ENCODE peak calls at places on chromosomes 5 and 9, in four cellular contexts. One of them, this sample, is unnamed.

GRCh38 chr5:168685566-168685965 is 106.4 kb upstream of the PANK3 start:
- DNase-seq in fibroblast of mammary gland: no peak
- DNase-seq in fibroblast of pulmonary artery: no peak
- DNase-seq in type B pancreatic cell: no peak
- DNase-seq in this sample: no peak

GRCh38 chr5:130333089-130333488 is 428.8 kb downstream of the CHSY3 start:
- DNase-seq in fibroblast of mammary gland: peak
- DNase-seq in type B pancreatic cell: no peak
- DNase-seq in fibroblast of pulmonary artery: peak
- DNase-seq in this sample: no peak

GRCh38 chr9:23630488-23630887 is 195.6 kb downstream of the ELAVL2 start:
- DNase-seq in fibroblast of pulmonary artery: no peak
- DNase-seq in type B pancreatic cell: no peak
- DNase-seq in fibroblast of mammary gland: no peak
- DNase-seq in this sample: no peak

GRCh38 chr5:65926276-65926761 is at the start of gene ERBIN:
- DNase-seq in fibroblast of mammary gland: peak
- DNase-seq in fibroblast of pulmonary artery: peak
- DNase-seq in type B pancreatic cell: peak
- DNase-seq in this sample: peak

GRCh38 chr5:2136728-2137333 is 254.1 kb upstream of the IRX4 start:
- DNase-seq in type B pancreatic cell: no peak
- DNase-seq in fibroblast of mammary gland: peak
- DNase-seq in fibroblast of pulmonary artery: no peak
- DNase-seq in this sample: no peak

GRCh38 chr5:4083591-4084337 is 488.1 kb downstream of the IRX1 start:
- DNase-seq in type B pancreatic cell: no peak
- DNase-seq in fibroblast of mammary gland: peak
- DNase-seq in fibroblast of pulmonary artery: no peak
- DNase-seq in this sample: no peak

GRCh38 chr9:100098241-100098886 is 436 bp downstream of the ERP44 start:
- DNase-seq in fibroblast of mammary gland: peak
- DNase-seq in type B pancreatic cell: peak
- DNase-seq in fibroblast of pulmonary artery: peak
- DNase-seq in this sample: peak

GRCh38 chr5:176527246-176528222 is 9.7 kb downstream of the RNF44 start:
- DNase-seq in fibroblast of mammary gland: no peak
- DNase-seq in type B pancreatic cell: no peak
- DNase-seq in fibroblast of pulmonary artery: no peak
- DNase-seq in this sample: no peak

GRCh38 chr9:127139775-127140174 is 17.3 kb upstream of the ANGPTL2 start:
- DNase-seq in fibroblast of pulmonary artery: no peak
- DNase-seq in fibroblast of mammary gland: no peak
- DNase-seq in type B pancreatic cell: peak
- DNase-seq in this sample: no peak

GRCh38 chr9:109383356-109383755 is 62.5 kb upstream of the EPB41L4B start:
- DNase-seq in type B pancreatic cell: no peak
- DNase-seq in fibroblast of mammary gland: no peak
- DNase-seq in fibroblast of pulmonary artery: no peak
- DNase-seq in this sample: no peak

GRCh38 chr5:172637740-172638139 is 3.3 kb upstream of the NEURL1B start:
- DNase-seq in fibroblast of mammary gland: no peak
- DNase-seq in fibroblast of pulmonary artery: no peak
- DNase-seq in type B pancreatic cell: no peak
- DNase-seq in this sample: no peak

GRCh38 chr5:170546257-170546656 is 42.4 kb downstream of the KCNIP1 start:
- DNase-seq in fibroblast of mammary gland: no peak
- DNase-seq in type B pancreatic cell: no peak
- DNase-seq in fibroblast of pulmonary artery: no peak
- DNase-seq in this sample: no peak

GRCh38 chr5:59506285-59506877 is 387.1 kb downstream of the PDE4D start:
- DNase-seq in type B pancreatic cell: no peak
- DNase-seq in fibroblast of pulmonary artery: peak
- DNase-seq in fibroblast of mammary gland: peak
- DNase-seq in this sample: peak

GRCh38 chr5:35852084-35852734 is 4.5 kb upstream of the IL7R start:
- DNase-seq in type B pancreatic cell: no peak
- DNase-seq in fibroblast of mammary gland: peak
- DNase-seq in fibroblast of pulmonary artery: no peak
- DNase-seq in this sample: no peak

GRCh38 chr5:91027316-91027937 is 355.7 kb downstream of the ARRDC3 start:
- DNase-seq in type B pancreatic cell: no peak
- DNase-seq in fibroblast of mammary gland: no peak
- DNase-seq in fibroblast of pulmonary artery: no peak
- DNase-seq in this sample: no peak

GRCh38 chr5:40227927-40228326 is 451.8 kb upstream of the PTGER4 start:
- DNase-seq in fibroblast of mammary gland: no peak
- DNase-seq in fibroblast of pulmonary artery: no peak
- DNase-seq in type B pancreatic cell: no peak
- DNase-seq in this sample: no peak

GRCh38 chr5:15483348-15484090 is 16.5 kb upstream of the FBXL7 start:
- DNase-seq in fibroblast of pulmonary artery: peak
- DNase-seq in fibroblast of mammary gland: no peak
- DNase-seq in type B pancreatic cell: no peak
- DNase-seq in this sample: no peak

GRCh38 chr9:99451121-99451606 is 229.1 kb downstream of the SEC61B start:
- DNase-seq in fibroblast of mammary gland: no peak
- DNase-seq in fibroblast of pulmonary artery: no peak
- DNase-seq in type B pancreatic cell: no peak
- DNase-seq in this sample: no peak

GRCh38 chr5:138338411-138339085 is 482 bp downstream of the FAM53C start:
- DNase-seq in fibroblast of mammary gland: no peak
- DNase-seq in type B pancreatic cell: no peak
- DNase-seq in fibroblast of pulmonary artery: no peak
- DNase-seq in this sample: no peak

GRCh38 chr5:138985256-138985655 is 110.1 kb upstream of the LRRTM2 start:
- DNase-seq in fibroblast of pulmonary artery: no peak
- DNase-seq in fibroblast of mammary gland: no peak
- DNase-seq in type B pancreatic cell: peak
- DNase-seq in this sample: no peak

GRCh38 chr9:136744747-136745146 is 2.0 kb upstream of the LCN10 start:
- DNase-seq in fibroblast of mammary gland: no peak
- DNase-seq in type B pancreatic cell: no peak
- DNase-seq in fibroblast of pulmonary artery: no peak
- DNase-seq in this sample: no peak

GRCh38 chr9:17082343-17082742 is 52.5 kb upstream of the CNTLN start:
- DNase-seq in type B pancreatic cell: no peak
- DNase-seq in fibroblast of mammary gland: peak
- DNase-seq in fibroblast of pulmonary artery: peak
- DNase-seq in this sample: peak

GRCh38 chr9:7234144-7234543 is 476.4 kb downstream of the KDM4C start:
- DNase-seq in fibroblast of mammary gland: peak
- DNase-seq in type B pancreatic cell: no peak
- DNase-seq in fibroblast of pulmonary artery: peak
- DNase-seq in this sample: peak
- TF ChIP-seq CTCF in fibroblast of mammary gland: peak
- TF ChIP-seq CTCF in type B pancreatic cell: peak
- TF ChIP-seq CTCF in fibroblast of pulmonary artery: peak
- TF ChIP-seq CTCF in this sample: peak

DNA sequence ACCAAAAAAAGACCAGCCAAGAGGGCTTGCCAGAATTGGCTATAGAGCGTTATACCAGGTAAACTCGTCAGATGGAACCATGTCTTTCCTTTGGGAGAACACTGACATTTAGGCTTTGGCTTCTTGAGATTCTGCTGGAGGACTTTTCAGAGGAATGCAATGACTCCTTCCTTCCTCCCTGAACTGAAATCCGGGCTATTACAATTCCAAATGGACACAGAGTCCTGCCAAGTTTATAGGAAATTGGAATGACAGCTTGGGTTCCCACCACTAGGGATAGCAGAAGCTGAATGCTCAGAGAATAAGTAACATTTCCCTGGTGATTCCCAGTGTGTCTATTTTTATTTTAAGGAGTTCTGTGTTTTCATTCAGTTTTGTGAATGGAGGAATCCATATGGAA is 143.0 kb downstream of the FGF1 start:
- DNase-seq in fibroblast of mammary gland: peak
- DNase-seq in type B pancreatic cell: no peak
- DNase-seq in fibroblast of pulmonary artery: peak
- DNase-seq in this sample: peak
- TF ChIP-seq CTCF in fibroblast of mammary gland: peak
- TF ChIP-seq CTCF in type B pancreatic cell: peak
- TF ChIP-seq CTCF in fibroblast of pulmonary artery: peak
- TF ChIP-seq CTCF in this sample: peak

GRCh38 chr5:143110591-143110990 is 292.9 kb downstream of the NR3C1 start:
- DNase-seq in fibroblast of mammary gland: peak
- DNase-seq in fibroblast of pulmonary artery: no peak
- DNase-seq in type B pancreatic cell: no peak
- DNase-seq in this sample: peak

GRCh38 chr5:143114481-143114880 is 289.0 kb downstream of the NR3C1 start:
- DNase-seq in type B pancreatic cell: no peak
- DNase-seq in fibroblast of mammary gland: no peak
- DNase-seq in fibroblast of pulmonary artery: no peak
- DNase-seq in this sample: no peak

GRCh38 chr5:143115381-143115780 is 288.1 kb downstream of the NR3C1 start:
- DNase-seq in fibroblast of pulmonary artery: no peak
- DNase-seq in fibroblast of mammary gland: no peak
- DNase-seq in type B pancreatic cell: no peak
- DNase-seq in this sample: no peak

GRCh38 chr5:143111799-143112198 is 291.7 kb downstream of the NR3C1 start:
- DNase-seq in fibroblast of mammary gland: no peak
- DNase-seq in type B pancreatic cell: no peak
- DNase-seq in fibroblast of pulmonary artery: no peak
- DNase-seq in this sample: no peak

DNA sequence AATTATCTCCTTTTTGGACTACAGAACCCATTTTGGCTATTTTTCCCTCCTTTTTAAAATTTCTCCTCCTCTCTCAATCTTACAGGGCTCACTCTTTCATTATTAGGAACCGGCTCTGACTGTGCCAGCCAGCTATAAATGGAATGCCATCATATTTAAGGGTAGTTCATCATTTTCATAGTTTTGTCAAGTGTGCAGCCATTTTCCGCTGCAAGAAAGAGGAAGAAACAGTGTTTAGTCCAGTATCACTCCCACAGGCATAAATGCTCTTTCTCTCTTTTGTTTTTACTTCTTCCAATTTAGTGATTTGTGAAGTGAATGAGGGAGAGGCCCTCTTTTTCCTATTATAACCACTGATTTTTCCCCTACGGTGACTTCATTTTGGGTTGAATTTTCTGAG is 290.0 kb downstream of the NR3C1 start:
- DNase-seq in type B pancreatic cell: no peak
- DNase-seq in fibroblast of pulmonary artery: no peak
- DNase-seq in fibroblast of mammary gland: no peak
- DNase-seq in this sample: no peak
- TF ChIP-seq CTCF in type B pancreatic cell: no peak
- TF ChIP-seq CTCF in fibroblast of pulmonary artery: no peak
- TF ChIP-seq CTCF in fibroblast of mammary gland: no peak
- TF ChIP-seq CTCF in this sample: no peak

GRCh38 chr5:87885727-87886126 is 382.9 kb downstream of the TMEM161B start:
- DNase-seq in fibroblast of mammary gland: peak
- DNase-seq in fibroblast of pulmonary artery: no peak
- DNase-seq in type B pancreatic cell: no peak
- DNase-seq in this sample: no peak
- TF ChIP-seq CTCF in fibroblast of mammary gland: no peak
- TF ChIP-seq CTCF in fibroblast of pulmonary artery: no peak
- TF ChIP-seq CTCF in type B pancreatic cell: no peak
- TF ChIP-seq CTCF in this sample: no peak

GRCh38 chr9:19918630-19919029 is 129.8 kb upstream of the SLC24A2 start:
- DNase-seq in fibroblast of pulmonary artery: no peak
- DNase-seq in fibroblast of mammary gland: no peak
- DNase-seq in type B pancreatic cell: no peak
- DNase-seq in this sample: no peak

GRCh38 chr9:19925674-19926503 is 137.1 kb upstream of the SLC24A2 start:
- DNase-seq in fibroblast of mammary gland: peak
- DNase-seq in type B pancreatic cell: peak
- DNase-seq in fibroblast of pulmonary artery: peak
- DNase-seq in this sample: peak

GRCh38 chr9:19920401-19920800 is 131.6 kb upstream of the SLC24A2 start:
- DNase-seq in fibroblast of mammary gland: no peak
- DNase-seq in fibroblast of pulmonary artery: no peak
- DNase-seq in type B pancreatic cell: no peak
- DNase-seq in this sample: no peak

GRCh38 chr9:19924090-19924489 is 135.3 kb upstream of the SLC24A2 start:
- DNase-seq in type B pancreatic cell: no peak
- DNase-seq in fibroblast of mammary gland: peak
- DNase-seq in fibroblast of pulmonary artery: peak
- DNase-seq in this sample: no peak

GRCh38 chr9:19922476-19923118 is 133.8 kb upstream of the SLC24A2 start:
- DNase-seq in type B pancreatic cell: no peak
- DNase-seq in fibroblast of mammary gland: peak
- DNase-seq in fibroblast of pulmonary artery: peak
- DNase-seq in this sample: peak
- TF ChIP-seq CTCF in type B pancreatic cell: peak
- TF ChIP-seq CTCF in fibroblast of mammary gland: peak
- TF ChIP-seq CTCF in fibroblast of pulmonary artery: peak
- TF ChIP-seq CTCF in this sample: peak

DNA sequence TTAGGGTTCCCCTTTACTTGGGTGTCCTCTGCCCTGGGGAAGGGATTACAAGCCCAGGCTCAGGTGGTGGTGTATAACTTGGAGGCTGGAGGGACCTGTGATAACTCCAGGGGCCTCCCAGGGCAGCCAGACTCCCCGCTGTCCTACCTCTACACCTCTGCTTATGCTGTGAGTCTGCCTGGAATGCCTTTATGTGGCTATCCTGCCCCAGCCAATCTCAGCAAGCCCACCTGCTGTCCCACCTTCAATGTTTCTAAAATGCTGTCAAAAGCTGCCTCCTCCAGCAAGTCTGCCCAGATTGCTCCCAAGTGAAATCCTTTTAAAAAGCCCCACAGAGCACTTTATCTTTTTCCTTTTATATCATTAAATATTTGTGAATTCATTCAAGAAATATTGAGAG is 39.3 kb downstream of the DAB2IP start:
- DNase-seq in fibroblast of pulmonary artery: no peak
- DNase-seq in type B pancreatic cell: no peak
- DNase-seq in fibroblast of mammary gland: no peak
- DNase-seq in this sample: no peak
- TF ChIP-seq CTCF in fibroblast of pulmonary artery: no peak
- TF ChIP-seq CTCF in type B pancreatic cell: no peak
- TF ChIP-seq CTCF in fibroblast of mammary gland: no peak
- TF ChIP-seq CTCF in this sample: no peak

GRCh38 chr9:113463418-113464285 is at the start of gene RGS3:
- DNase-seq in fibroblast of pulmonary artery: no peak
- DNase-seq in fibroblast of mammary gland: no peak
- DNase-seq in type B pancreatic cell: peak
- DNase-seq in this sample: no peak
- TF ChIP-seq CTCF in fibroblast of pulmonary artery: no peak
- TF ChIP-seq CTCF in fibroblast of mammary gland: no peak
- TF ChIP-seq CTCF in type B pancreatic cell: no peak
- TF ChIP-seq CTCF in this sample: no peak

GRCh38 chr5:79235578-79236363 is at the start of gene JMY:
- DNase-seq in type B pancreatic cell: peak
- DNase-seq in fibroblast of pulmonary artery: peak
- DNase-seq in fibroblast of mammary gland: peak
- DNase-seq in this sample: peak
- TF ChIP-seq CTCF in type B pancreatic cell: no peak
- TF ChIP-seq CTCF in fibroblast of pulmonary artery: no peak
- TF ChIP-seq CTCF in fibroblast of mammary gland: no peak
- TF ChIP-seq CTCF in this sample: no peak